ENCODE peak calls at places on chromosome 3, in seven cellular contexts. M is foreskin fibroblast, V is choroid plexus epithelial cell, W is skeletal muscle cell, C is COR-L47, Q is NCI-H460, G is sigmoid colon. R is an unnamed sample.

GRCh38 chr3:96970211-96970610 is 155.8 kb downstream of the EPHA6 start:
- DNase-seq in M (no peak), V (no peak), W (no peak), C (no peak), Q (no peak), G (no peak), R (no peak)

GRCh38 chr3:135034291-135034768 is 239.3 kb downstream of the EPHB1 start:
- DNase-seq in M (no peak), V (no peak), W (no peak), C (peak), Q (no peak), G (no peak), R (no peak)

GRCh38 chr3:38793721-38794120 is 22.3 kb downstream of the SCN10A start:
- DNase-seq in M (no peak), V (no peak), W (no peak), C (no peak), Q (no peak), G (no peak), R (no peak)

GRCh38 chr3:95522449-95522848 is 1291.9 kb upstream of the EPHA6 start:
- DNase-seq in M (no peak), V (no peak), W (no peak), C (no peak), Q (no peak), G (no peak), R (no peak)

GRCh38 chr3:54139630-54140029 is 17.3 kb downstream of the CACNA2D3 start:
- DNase-seq in M (no peak), V (no peak), W (no peak), C (no peak), Q (peak), G (no peak), R (no peak)

GRCh38 chr3:181720281-181720680 is 8.6 kb downstream of the SOX2 start:
- DNase-seq in M (no peak), V (no peak), W (no peak), C (no peak), Q (no peak), G (no peak), R (no peak)

GRCh38 chr3:49940667-49941249 is 808 bp downstream of the RBM6 start:
- DNase-seq in M (peak), V (no peak), W (no peak), C (no peak), Q (no peak), G (peak), R (no peak)

GRCh38 chr3:28612232-28612631 is 263.6 kb upstream of the AZI2 start:
- DNase-seq in M (no peak), V (no peak), W (no peak), C (peak), Q (no peak), G (no peak), R (no peak)

GRCh38 chr3:62554264-62554799 is 181.0 kb upstream of the FEZF2 start:
- DNase-seq in M (peak), V (peak), W (no peak), C (no peak), Q (no peak), G (no peak), R (no peak)

GRCh38 chr3:32493437-32494414 is 8.9 kb downstream of the CMTM6 start:
- DNase-seq in M (peak), V (peak), W (no peak), C (no peak), Q (no peak), G (no peak), R (no peak)

GRCh38 chr3:26078539-26078938 is 288.6 kb downstream of the OXSM start:
- DNase-seq in M (no peak), V (no peak), W (no peak), C (no peak), Q (no peak), G (no peak), R (no peak)

GRCh38 chr3:98980915-98981596 is 79.6 kb upstream of the DCBLD2 start:
- DNase-seq in M (peak), V (peak), W (peak), C (no peak), Q (no peak), G (no peak), R (no peak)

GRCh38 chr3:114299421-114299820 is 5.6 kb downstream of the TIGIT start:
- DNase-seq in M (peak), V (peak), W (no peak), C (peak), Q (peak), G (no peak), R (no peak)

GRCh38 chr3:29195055-29195454 is 85.8 kb upstream of the RBMS3 start:
- DNase-seq in M (no peak), V (peak), W (no peak), C (no peak), Q (no peak), G (no peak), R (no peak)

GRCh38 chr3:40741729-40742128 is 217.0 kb downstream of the ZNF621 start:
- DNase-seq in M (no peak), V (peak), W (peak), C (peak), Q (no peak), G (peak), R (peak)

GRCh38 chr3:124092811-124093210 is 100.9 kb upstream of the ROPN1 start:
- DNase-seq in M (no peak), V (peak), W (no peak), C (no peak), Q (no peak), G (no peak), R (no peak)

GRCh38 chr3:161851941-161852566 is 355.4 kb downstream of the OTOL1 start:
- DNase-seq in M (peak), V (peak), W (no peak), C (peak), Q (peak), G (peak), R (peak)

GRCh38 chr3:64143399-64144130 is 81.7 kb downstream of the PRICKLE2 start:
- DNase-seq in M (peak), V (peak), W (peak), C (peak), Q (no peak), G (no peak), R (no peak)

GRCh38 chr3:129428020-129428381 is 435 bp downstream of the EFCAB12 start:
- DNase-seq in M (no peak), V (peak), W (no peak), C (no peak), Q (no peak), G (no peak), R (no peak)

GRCh38 chr3:132721479-132722164 is 587 bp downstream of the NPHP3 start:
- DNase-seq in M (peak), V (peak), W (peak), C (no peak), Q (peak), G (peak), R (peak)

GRCh38 chr3:189304465-189305341 is 132.9 kb downstream of the TPRG1 start:
- DNase-seq in M (no peak), V (peak), W (no peak), C (peak), Q (no peak), G (no peak), R (peak)

GRCh38 chr3:22980346-22980745 is 222.8 kb upstream of the UBE2E2 start:
- DNase-seq in M (peak), V (peak), W (peak), C (no peak), Q (no peak), G (no peak), R (no peak)

GRCh38 chr3:66367979-66368378 is 132.8 kb downstream of the LRIG1 start:
- DNase-seq in M (no peak), V (no peak), W (no peak), C (no peak), Q (no peak), G (no peak), R (no peak)

GRCh38 chr3:184594386-184595035 is 32.9 kb downstream of the EPHB3 start:
- DNase-seq in M (no peak), V (no peak), W (no peak), C (no peak), Q (no peak), G (no peak), R (no peak)

GRCh38 chr3:133954961-133955360 is 59.3 kb upstream of the RAB6B start:
- DNase-seq in M (no peak), V (no peak), W (no peak), C (no peak), Q (no peak), G (no peak), R (no peak)

GRCh38 chr3:52398670-52399081 is 46.2 kb downstream of the SEMA3G start:
- DNase-seq in M (no peak), V (no peak), W (no peak), C (no peak), Q (no peak), G (no peak), R (no peak)

GRCh38 chr3:77562089-77562488 is 522.2 kb downstream of the ROBO2 start:
- DNase-seq in M (no peak), V (no peak), W (no peak), C (no peak), Q (no peak), G (no peak), R (no peak)

R was measured in mucosa of gallbladder.